ENCODE peak calls at places on chromosomes 6 and 20, in five cellular contexts. One of them, this sample, is unnamed.
A peak's percentile ranks its signal among the peaks of the same experiment; 100 is the strongest.

GRCh38 chr20:16664031-16664430 is 65.8 kb upstream of the SNRPB2 start:
- DNase-seq in heart left ventricle: no peak
- DNase-seq in uterus: no peak
- DNase-seq in pancreas: no peak
- DNase-seq in lung: no peak
- DNase-seq in this sample: no peak

GRCh38 chr6:124795879-124796838 is 166.1 kb upstream of the RNF217 start:
- DNase-seq in uterus: no peak
- DNase-seq in heart left ventricle: peak; percentile 26
- DNase-seq in pancreas: no peak
- DNase-seq in lung: no peak
- DNase-seq in this sample: no peak

GRCh38 chr20:48008850-48009535 is 223.7 kb upstream of the SULF2 start:
- DNase-seq in heart left ventricle: no peak
- DNase-seq in pancreas: no peak
- DNase-seq in lung: no peak
- DNase-seq in uterus: no peak
- DNase-seq in this sample: no peak

GRCh38 chr6:113636357-113636824 is 220.8 kb upstream of the MARCKS start:
- DNase-seq in uterus: no peak
- DNase-seq in lung: no peak
- DNase-seq in heart left ventricle: no peak
- DNase-seq in pancreas: no peak
- DNase-seq in this sample: no peak

GRCh38 chr6:45424628-45424955 is 46.9 kb upstream of the SUPT3H start:
- DNase-seq in pancreas: no peak
- DNase-seq in lung: no peak
- DNase-seq in uterus: no peak
- DNase-seq in heart left ventricle: no peak
- DNase-seq in this sample: no peak

GRCh38 chr20:52083627-52084232 is 107.8 kb downstream of the ZFP64 start:
- DNase-seq in lung: peak; percentile 44
- DNase-seq in pancreas: no peak
- DNase-seq in heart left ventricle: no peak
- DNase-seq in uterus: peak; percentile 55
- DNase-seq in this sample: no peak

GRCh38 chr6:163983601-163984445 is 569.3 kb downstream of the QKI start:
- DNase-seq in heart left ventricle: no peak
- DNase-seq in pancreas: no peak
- DNase-seq in uterus: no peak
- DNase-seq in lung: no peak
- DNase-seq in this sample: no peak

GRCh38 chr6:110875548-110876169 is 1.1 kb downstream of the AMD1 start:
- DNase-seq in heart left ventricle: peak; percentile 83
- DNase-seq in pancreas: peak; percentile 89
- DNase-seq in lung: peak; percentile 58
- DNase-seq in uterus: peak; percentile 41
- DNase-seq in this sample: peak; percentile 90

GRCh38 chr20:54622338-54623280 is 147.2 kb downstream of the DOK5 start:
- DNase-seq in lung: no peak
- DNase-seq in pancreas: no peak
- DNase-seq in uterus: no peak
- DNase-seq in heart left ventricle: peak; percentile 37
- DNase-seq in this sample: no peak

GRCh38 chr6:170102038-170102437 is 188.8 kb downstream of the DLL1 start:
- DNase-seq in heart left ventricle: no peak
- DNase-seq in pancreas: no peak
- DNase-seq in lung: no peak
- DNase-seq in uterus: no peak
- DNase-seq in this sample: no peak

GRCh38 chr6:109461733-109462526 is 6.4 kb upstream of the MICAL1 start:
- DNase-seq in pancreas: no peak
- DNase-seq in heart left ventricle: no peak
- DNase-seq in uterus: no peak
- DNase-seq in lung: no peak
- DNase-seq in this sample: no peak

GRCh38 chr6:5950448-5950847 is 56.3 kb downstream of the NRN1 start:
- DNase-seq in heart left ventricle: no peak
- DNase-seq in uterus: no peak
- DNase-seq in pancreas: no peak
- DNase-seq in lung: no peak
- DNase-seq in this sample: no peak

GRCh38 chr6:79072640-79073181 is 5.3 kb downstream of the PHIP start:
- DNase-seq in uterus: no peak
- DNase-seq in pancreas: no peak
- DNase-seq in heart left ventricle: no peak
- DNase-seq in lung: no peak
- DNase-seq in this sample: no peak

GRCh38 chr6:156848533-156848932 is 71.4 kb downstream of the ARID1B start:
- DNase-seq in lung: no peak
- DNase-seq in uterus: peak; percentile 47
- DNase-seq in heart left ventricle: peak; percentile 88
- DNase-seq in pancreas: no peak
- DNase-seq in this sample: peak; percentile 89

GRCh38 chr20:62210496-62210855 is 9.6 kb downstream of the HRH3 start:
- DNase-seq in uterus: no peak
- DNase-seq in pancreas: peak; percentile 62
- DNase-seq in lung: no peak
- DNase-seq in heart left ventricle: peak; percentile 18
- DNase-seq in this sample: no peak

GRCh38 chr6:36730424-36731380 is 33.1 kb downstream of the RAB44 start:
- DNase-seq in lung: no peak
- DNase-seq in pancreas: no peak
- DNase-seq in heart left ventricle: no peak
- DNase-seq in uterus: no peak
- DNase-seq in this sample: no peak

GRCh38 chr6:169766921-169767736 is 15.7 kb downstream of the ERMARD start:
- DNase-seq in heart left ventricle: no peak
- DNase-seq in pancreas: no peak
- DNase-seq in lung: no peak
- DNase-seq in uterus: no peak
- DNase-seq in this sample: no peak

GRCh38 chr6:40588480-40588879 is 1.3 kb upstream of the LRFN2 start:
- DNase-seq in heart left ventricle: no peak
- DNase-seq in uterus: no peak
- DNase-seq in lung: no peak
- DNase-seq in pancreas: peak; percentile 35
- DNase-seq in this sample: no peak

GRCh38 chr6:144259988-144260387 is 25.1 kb upstream of the UTRN start:
- DNase-seq in lung: no peak
- DNase-seq in pancreas: no peak
- DNase-seq in heart left ventricle: no peak
- DNase-seq in uterus: no peak
- DNase-seq in this sample: no peak

GRCh38 chr20:19257201-19257600 is 44.8 kb downstream of the SLC24A3 start:
- DNase-seq in uterus: no peak
- DNase-seq in lung: no peak
- DNase-seq in heart left ventricle: no peak
- DNase-seq in pancreas: no peak
- DNase-seq in this sample: no peak

GRCh38 chr6:25342784-25343183 is 63.6 kb downstream of the CARMIL1 start:
- DNase-seq in heart left ventricle: no peak
- DNase-seq in lung: no peak
- DNase-seq in pancreas: no peak
- DNase-seq in uterus: no peak
- DNase-seq in this sample: no peak

GRCh38 chr20:11838076-11838636 is 79.5 kb upstream of the BTBD3 start:
- DNase-seq in heart left ventricle: no peak
- DNase-seq in uterus: no peak
- DNase-seq in lung: no peak
- DNase-seq in pancreas: no peak
- DNase-seq in this sample: no peak

GRCh38 chr6:151379933-151380847 is 11.2 kb downstream of the ZBTB2 start:
- DNase-seq in pancreas: no peak
- DNase-seq in heart left ventricle: no peak
- DNase-seq in lung: no peak
- DNase-seq in uterus: no peak
- DNase-seq in this sample: no peak

GRCh38 chr6:146857960-146858308 is 259.2 kb downstream of the ADGB start:
- DNase-seq in uterus: no peak
- DNase-seq in lung: no peak
- DNase-seq in pancreas: no peak
- DNase-seq in heart left ventricle: no peak
- DNase-seq in this sample: no peak

GRCh38 chr6:13667655-13668054 is 44.0 kb downstream of the RANBP9 start:
- DNase-seq in uterus: no peak
- DNase-seq in heart left ventricle: no peak
- DNase-seq in lung: no peak
- DNase-seq in pancreas: no peak
- DNase-seq in this sample: no peak

GRCh38 chr6:3816251-3816650 is 32.9 kb upstream of the FAM50B start:
- DNase-seq in uterus: no peak
- DNase-seq in pancreas: no peak
- DNase-seq in heart left ventricle: no peak
- DNase-seq in lung: no peak
- DNase-seq in this sample: no peak
- H3K27ac ChIP-seq in uterus: no peak overlapping the region
- H3K27ac ChIP-seq in pancreas: no peak overlapping the region
- H3K27ac ChIP-seq in heart left ventricle: no peak overlapping the region
- H3K27ac ChIP-seq in lung: no peak overlapping the region
- H3K27ac ChIP-seq in this sample: no peak overlapping the region

GRCh38 chr20:44894959-44895358 is 9.5 kb downstream of the YWHAB start:
- DNase-seq in heart left ventricle: no peak
- DNase-seq in uterus: no peak
- DNase-seq in pancreas: no peak
- DNase-seq in lung: no peak
- DNase-seq in this sample: no peak

GRCh38 chr20:44896583-44896982 is 11.1 kb downstream of the YWHAB start:
- DNase-seq in lung: no peak
- DNase-seq in uterus: no peak
- DNase-seq in pancreas: no peak
- DNase-seq in heart left ventricle: no peak
- DNase-seq in this sample: no peak

GRCh38 chr20:44887466-44887865 is 2.0 kb downstream of the YWHAB start:
- DNase-seq in heart left ventricle: no peak
- DNase-seq in uterus: no peak
- DNase-seq in pancreas: no peak
- DNase-seq in lung: no peak
- DNase-seq in this sample: no peak

GRCh38 chr20:44888226-44889103 is 3.0 kb downstream of the YWHAB start:
- DNase-seq in uterus: no peak
- DNase-seq in lung: no peak
- DNase-seq in pancreas: no peak
- DNase-seq in heart left ventricle: no peak
- DNase-seq in this sample: no peak

DNA sequence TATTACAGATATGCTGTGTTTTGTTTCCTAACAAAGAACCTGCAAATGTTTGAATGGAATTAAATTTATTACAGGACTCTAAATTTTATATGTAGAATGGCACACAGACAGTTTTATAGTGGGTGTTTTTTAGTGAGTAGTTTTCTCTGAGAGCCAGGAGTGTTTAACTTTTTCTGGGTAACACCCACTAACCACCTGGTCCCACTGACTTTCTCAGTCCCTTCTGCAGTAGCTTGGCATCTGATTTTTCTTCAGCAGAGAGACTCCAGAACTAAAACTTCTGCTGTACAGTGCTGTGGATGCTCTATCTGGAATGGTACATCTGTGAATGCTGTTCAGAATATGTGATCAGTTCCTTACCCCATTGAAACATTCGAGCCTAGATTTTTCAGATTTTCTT is 6.3 kb downstream of the YWHAB start:
- DNase-seq in pancreas: no peak
- DNase-seq in heart left ventricle: no peak
- DNase-seq in lung: no peak
- DNase-seq in uterus: no peak
- DNase-seq in this sample: no peak
- H3K4me1 ChIP-seq in pancreas: peaks cover 37% of the 10 kb centered on the region
- H3K4me1 ChIP-seq in heart left ventricle: peaks cover 37% of the 10 kb centered on the region
- H3K4me1 ChIP-seq in lung: peaks cover 37% of the 10 kb centered on the region
- H3K4me1 ChIP-seq in uterus: peaks cover 5% of the 10 kb centered on the region
- H3K4me1 ChIP-seq in this sample: peaks cover 13% of the 10 kb centered on the region

DNA sequence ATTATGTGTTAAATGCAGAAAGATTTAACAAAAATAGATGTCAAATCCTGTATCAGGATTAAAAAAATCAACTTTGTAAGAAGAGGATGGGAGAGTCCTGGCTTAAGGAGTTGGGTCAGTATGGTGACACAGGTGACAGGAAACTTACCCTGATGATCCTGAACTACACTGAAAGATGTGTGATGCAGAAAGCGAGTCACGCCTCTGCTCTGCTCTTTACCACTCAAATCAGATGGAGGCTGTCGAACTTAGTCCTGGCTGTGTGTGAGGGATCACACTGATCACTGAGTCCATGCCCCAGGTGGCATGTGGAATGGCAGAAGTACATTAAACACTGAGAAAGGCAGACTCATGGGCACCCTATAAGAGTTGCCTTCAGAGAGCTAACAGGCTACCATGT is 92.9 kb downstream of the GJA10 start:
- DNase-seq in lung: no peak
- DNase-seq in pancreas: no peak
- DNase-seq in uterus: no peak
- DNase-seq in heart left ventricle: no peak
- DNase-seq in this sample: no peak
- H3K27ac ChIP-seq in lung: no peak overlapping the region
- H3K27ac ChIP-seq in pancreas: no peak overlapping the region
- H3K27ac ChIP-seq in uterus: no peak overlapping the region
- H3K27ac ChIP-seq in heart left ventricle: no peak overlapping the region
- H3K27ac ChIP-seq in this sample: no peak overlapping the region

GRCh38 chr20:57412347-57413029 is 21.3 kb downstream of the RBM38 start:
- DNase-seq in uterus: no peak
- DNase-seq in pancreas: peak; percentile 33
- DNase-seq in heart left ventricle: peak; percentile 18
- DNase-seq in lung: no peak
- DNase-seq in this sample: no peak

GRCh38 chr20:57414867-57415592 is 23.8 kb downstream of the RBM38 start:
- DNase-seq in lung: no peak
- DNase-seq in pancreas: peak; percentile 39
- DNase-seq in heart left ventricle: peak; percentile 17
- DNase-seq in uterus: peak; percentile 58
- DNase-seq in this sample: no peak

GRCh38 chr20:57411406-57412283 is 20.4 kb downstream of the RBM38 start:
- DNase-seq in lung: no peak
- DNase-seq in pancreas: peak; percentile 51
- DNase-seq in heart left ventricle: peak; percentile 27
- DNase-seq in uterus: no peak
- DNase-seq in this sample: no peak

GRCh38 chr20:57415791-57416190 is 24.6 kb downstream of the RBM38 start:
- DNase-seq in lung: no peak
- DNase-seq in pancreas: no peak
- DNase-seq in uterus: no peak
- DNase-seq in heart left ventricle: no peak
- DNase-seq in this sample: no peak

GRCh38 chr20:57413990-57414389 is 22.8 kb downstream of the RBM38 start:
- DNase-seq in heart left ventricle: peak; percentile 16
- DNase-seq in uterus: no peak
- DNase-seq in lung: no peak
- DNase-seq in pancreas: peak; percentile 26
- DNase-seq in this sample: no peak
- H3K4me1 ChIP-seq in heart left ventricle: peaks cover 3% of the 10 kb centered on the region
- H3K4me1 ChIP-seq in uterus: no peaks in the 10 kb centered on the region
- H3K4me1 ChIP-seq in lung: no peaks in the 10 kb centered on the region
- H3K4me1 ChIP-seq in pancreas: no peaks in the 10 kb centered on the region
- H3K4me1 ChIP-seq in this sample: no peaks in the 10 kb centered on the region

GRCh38 chr6:43020052-43020705 is 1.2 kb upstream of the RRP36 start:
- DNase-seq in uterus: no peak
- DNase-seq in pancreas: peak; percentile 2
- DNase-seq in lung: no peak
- DNase-seq in heart left ventricle: no peak
- DNase-seq in this sample: no peak
- H3K27ac ChIP-seq in uterus: no peak overlapping the region
- H3K27ac ChIP-seq in pancreas: no peak overlapping the region
- H3K27ac ChIP-seq in lung: no peak overlapping the region
- H3K27ac ChIP-seq in heart left ventricle: no peak overlapping the region
- H3K27ac ChIP-seq in this sample: no peak overlapping the region

GRCh38 chr6:35300848-35301247 is 3.2 kb downstream of the DEF6 start:
- DNase-seq in lung: no peak
- DNase-seq in uterus: no peak
- DNase-seq in pancreas: no peak
- DNase-seq in heart left ventricle: no peak
- DNase-seq in this sample: no peak
- H3K4me1 ChIP-seq in lung: no peaks in the 10 kb centered on the region
- H3K4me1 ChIP-seq in uterus: no peaks in the 10 kb centered on the region
- H3K4me1 ChIP-seq in pancreas: peaks cover 10% of the 10 kb centered on the region
- H3K4me1 ChIP-seq in heart left ventricle: peaks cover 5% of the 10 kb centered on the region
- H3K4me1 ChIP-seq in this sample: no peaks in the 10 kb centered on the region

This sample was measured in aorta.